ENCODE peak calls at places on chromosome 16, in six cellular contexts. C is OCI-LY7, F is NB4, O is lower leg skin, G is tibial artery, L is kidney epithelial cell. J is an unnamed sample.

GRCh38 chr16:70705056-70705455 is 19.2 kb upstream of the MTSS2 start:
- DNase-seq in C (no peak), G (no peak), L (no peak), O (no peak), F (no peak), J (no peak)

GRCh38 chr16:81275795-81276194 is 37.3 kb downstream of the BCO1 start:
- DNase-seq in C (no peak), L (no peak), G (no peak), O (no peak), F (no peak), J (no peak)

GRCh38 chr16:89491974-89492687 is 1.8 kb upstream of the ANKRD11 start:
- DNase-seq in C (no peak), O (no peak), F (no peak), L (no peak), G (no peak), J (no peak)

GRCh38 chr16:82832861-82833260 is 206.1 kb downstream of the CDH13 start:
- DNase-seq in G (no peak), C (no peak), F (no peak), L (no peak), O (no peak), J (peak)

GRCh38 chr16:85319208-85319983 is 207.1 kb upstream of the CIBAR2 start:
- DNase-seq in C (no peak), G (no peak), F (no peak), O (no peak), L (no peak), J (no peak)

GRCh38 chr16:71338632-71339031 is 19.9 kb upstream of the CALB2 start:
- DNase-seq in F (no peak), L (no peak), O (no peak), C (no peak), G (no peak), J (no peak)

GRCh38 chr16:84768798-84769177 is 51.0 kb upstream of the CRISPLD2 start:
- DNase-seq in G (no peak), O (no peak), F (no peak), C (no peak), L (no peak), J (no peak)

GRCh38 chr16:81149614-81150013 is 53.4 kb upstream of the GCSH start:
- DNase-seq in L (no peak), G (no peak), F (no peak), C (no peak), O (no peak), J (no peak)

GRCh38 chr16:85334718-85335583 is 222.7 kb upstream of the CIBAR2 start:
- DNase-seq in G (no peak), F (no peak), C (peak), L (no peak), O (no peak), J (no peak)

GRCh38 chr16:82783933-82784566 is 157.3 kb downstream of the CDH13 start:
- DNase-seq in O (no peak), G (no peak), L (no peak), F (no peak), C (no peak), J (no peak)

GRCh38 chr16:86044241-86044671 is 145.3 kb downstream of the IRF8 start:
- DNase-seq in O (no peak), C (peak), F (peak), L (no peak), G (peak), J (peak)

GRCh38 chr16:50842589-50842988 is 100.7 kb downstream of the CYLD start:
- DNase-seq in L (no peak), C (no peak), F (peak), G (no peak), O (no peak), J (no peak)

GRCh38 chr16:69424935-69425784 is 741 bp downstream of the CYB5B start:
- DNase-seq in L (no peak), C (peak), O (no peak), F (peak), G (no peak), J (no peak)

GRCh38 chr16:80230328-80231117 is 310.3 kb upstream of the DYNLRB2 start:
- DNase-seq in O (no peak), L (no peak), F (no peak), C (no peak), G (no peak), J (no peak)

GRCh38 chr16:75306102-75306762 is 54.8 kb upstream of the BCAR1 start:
- DNase-seq in O (no peak), L (peak), C (no peak), G (no peak), F (no peak), J (no peak)

GRCh38 chr16:77885596-77886295 is 97.4 kb downstream of the VAT1L start:
- DNase-seq in L (no peak), G (no peak), O (no peak), F (no peak), C (no peak), J (no peak)

GRCh38 chr16:23256440-23256839 is 45.7 kb upstream of the SCNN1B start:
- DNase-seq in G (no peak), L (no peak), O (no peak), F (no peak), C (no peak), J (no peak)

GRCh38 chr16:12976936-12977335 is 75.5 kb downstream of the SHISA9 start:
- DNase-seq in G (no peak), O (no peak), F (no peak), C (no peak), L (peak), J (no peak)

GRCh38 chr16:79053577-79053976 is 547.0 kb downstream of the MAF start:
- DNase-seq in F (no peak), G (no peak), L (no peak), O (no peak), C (no peak), J (no peak)

GRCh38 chr16:68490829-68491575 is 42.7 kb upstream of the SMPD3 start:
- DNase-seq in F (no peak), L (peak), G (no peak), C (peak), O (peak), J (no peak)

GRCh38 chr16:88977028-88977844 is at the start of gene CBFA2T3:
- DNase-seq in C (peak), L (no peak), G (peak), O (peak), F (peak), J (no peak)

GRCh38 chr16:85575910-85576309 is 37.2 kb upstream of the GSE1 start:
- DNase-seq in C (no peak), O (no peak), L (no peak), G (no peak), F (no peak), J (no peak)

GRCh38 chr16:4244254-4244812 is 2.5 kb upstream of the SRL start:
- DNase-seq in O (no peak), G (no peak), L (no peak), F (peak), C (no peak), J (no peak)

GRCh38 chr16:71895679-71896385 is 501 bp downstream of the IST1 start:
- DNase-seq in C (peak), F (peak), G (no peak), O (peak), L (no peak), J (no peak)

GRCh38 chr16:69131749-69132423 is 502 bp downstream of the CHTF8 start:
- DNase-seq in C (peak), G (peak), O (peak), F (peak), L (no peak), J (peak)

GRCh38 chr16:84718-85452 is 6.9 kb downstream of the MPG start:
- DNase-seq in C (peak), F (peak), L (peak), G (peak), O (peak), J (peak)

DNA sequence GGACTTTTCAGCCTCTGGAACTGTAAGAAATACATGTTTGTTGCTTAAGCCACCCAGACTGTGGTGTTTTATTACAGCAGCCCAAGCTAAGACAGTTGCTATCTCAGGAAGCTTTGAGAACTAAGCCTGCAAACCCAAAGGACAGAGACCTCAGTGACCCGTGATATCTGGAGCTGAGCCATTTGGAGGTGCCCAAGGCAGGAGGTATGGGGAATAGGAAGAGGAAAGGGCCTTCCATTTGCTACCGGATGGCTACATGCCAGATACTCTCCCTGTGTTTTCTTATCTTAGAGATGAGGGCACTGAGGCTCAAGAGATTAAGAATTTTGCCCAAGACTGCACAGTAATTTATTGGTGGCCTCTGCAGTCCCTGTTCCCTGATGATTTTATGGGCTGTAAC is 622.1 kb upstream of the CDH5 start:
- DNase-seq in F (no peak), C (no peak), O (no peak), G (no peak), L (no peak), J (no peak)
- TF ChIP-seq CTCF in F (no peak), C (no peak), O (no peak), G (no peak), L (no peak), J (no peak)

GRCh38 chr16:57759541-57760356 is 24.2 kb downstream of the KATNB1 start:
- DNase-seq in C (no peak), O (no peak), F (no peak), G (no peak), L (no peak), J (no peak)
- TF ChIP-seq CTCF in C (no peak), O (no peak), F (no peak), G (no peak), L (no peak), J (no peak)

DNA sequence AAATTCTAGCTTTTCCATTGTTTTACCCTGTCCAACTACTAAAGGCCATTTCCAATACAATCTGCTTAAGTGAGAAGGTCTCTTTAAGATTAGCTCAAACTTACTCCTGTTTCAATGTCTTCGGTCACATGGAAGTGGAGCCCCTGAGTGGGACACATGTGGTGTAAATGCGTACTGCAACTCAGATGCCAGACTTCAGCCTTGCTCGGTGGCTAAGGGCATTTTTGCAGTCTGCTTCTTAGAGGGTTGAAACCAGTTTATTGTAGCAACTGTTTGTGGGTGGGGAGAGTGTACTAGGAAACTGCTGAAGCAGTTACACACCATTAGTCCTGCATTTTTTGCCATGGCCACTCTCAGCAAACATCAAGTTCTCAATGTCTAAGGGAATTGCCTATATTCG is 140.6 kb downstream of the PARN start:
- DNase-seq in G (no peak), F (peak), O (no peak), L (peak), C (peak), J (no peak)
- TF ChIP-seq CTCF in G (no peak), F (peak), O (no peak), L (peak), C (peak), J (no peak)

GRCh38 chr16:28537964-28538732 is 626 bp downstream of the NUPR1 start:
- DNase-seq in C (no peak), L (no peak), G (no peak), F (no peak), O (no peak), J (no peak)

GRCh38 chr16:28537076-28537475 is 1.7 kb downstream of the NUPR1 start:
- DNase-seq in L (no peak), F (no peak), G (no peak), O (peak), C (no peak), J (no peak)

GRCh38 chr16:28543072-28543471 is 4.3 kb upstream of the NUPR1 start:
- DNase-seq in C (peak), G (peak), F (peak), O (peak), L (no peak), J (no peak)

GRCh38 chr16:28534542-28535373 is 4.0 kb downstream of the NUPR1 start:
- DNase-seq in L (no peak), F (peak), G (peak), C (no peak), O (peak), J (peak)

GRCh38 chr16:28538733-28539596 is at the start of gene NUPR1:
- DNase-seq in F (no peak), L (no peak), G (peak), C (no peak), O (peak), J (peak)
- TF ChIP-seq CTCF in F (no peak), L (no peak), G (no peak), C (no peak), O (no peak), J (no peak)

GRCh38 chr16:11211977-11212818 is 43.8 kb downstream of the SOCS1 start:
- DNase-seq in L (no peak), C (no peak), F (no peak), G (no peak), O (no peak), J (no peak)

GRCh38 chr16:11213373-11213772 is 42.6 kb downstream of the SOCS1 start:
- DNase-seq in C (no peak), L (no peak), O (no peak), F (no peak), G (no peak), J (no peak)

GRCh38 chr16:11212819-11213196 is 43.2 kb downstream of the SOCS1 start:
- DNase-seq in O (no peak), L (no peak), F (peak), C (no peak), G (no peak), J (no peak)

GRCh38 chr16:11210260-11210659 is 45.7 kb downstream of the SOCS1 start:
- DNase-seq in G (no peak), F (peak), L (no peak), O (no peak), C (no peak), J (no peak)

DNA sequence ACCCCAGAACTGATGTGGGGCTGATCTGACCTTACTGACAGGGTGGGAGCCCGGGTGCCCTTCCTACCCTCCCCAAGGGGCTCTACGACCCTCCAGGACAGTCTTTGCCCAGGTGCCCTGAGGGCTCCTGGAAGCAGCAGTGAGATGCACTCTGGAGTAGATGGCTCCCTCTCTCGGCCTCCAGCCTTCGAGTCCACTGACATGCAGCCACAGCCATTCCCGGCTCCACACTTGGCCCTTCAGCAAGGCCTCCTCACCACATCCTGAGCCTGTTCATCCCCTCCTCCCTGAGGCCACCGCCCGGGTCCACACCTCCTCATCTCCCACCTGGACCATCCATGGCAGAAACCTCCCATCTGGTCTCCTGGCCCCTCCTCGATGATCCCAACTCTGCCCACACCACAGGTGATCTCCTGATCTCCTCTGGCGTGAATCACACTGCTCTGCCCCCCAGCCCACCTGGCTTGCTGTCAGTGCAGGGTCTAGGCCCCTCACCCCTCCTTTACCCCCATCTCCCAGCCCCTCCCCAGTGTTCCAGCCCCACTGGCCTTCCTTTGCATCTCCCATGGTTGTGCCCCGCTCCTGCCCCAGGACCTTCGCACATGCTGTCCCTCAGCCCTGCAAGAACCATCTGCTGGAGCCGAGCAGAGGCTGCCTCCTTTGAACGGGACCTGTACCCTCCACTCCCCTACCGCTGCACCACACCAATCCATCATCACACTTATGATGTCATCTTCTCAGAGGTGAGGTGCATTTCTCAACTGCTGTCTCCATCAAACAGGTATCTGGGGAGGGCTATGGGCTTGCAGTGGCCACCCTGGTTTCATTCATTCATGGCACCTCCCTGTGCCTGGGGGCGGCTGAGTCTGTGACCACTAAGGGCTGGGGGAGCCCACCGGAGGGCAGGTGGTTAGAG is 44.7 kb downstream of the SOCS1 start:
- DNase-seq in O (no peak), C (no peak), F (no peak), G (no peak), L (no peak), J (no peak)
- TF ChIP-seq CTCF in O (no peak), C (no peak), F (no peak), G (no peak), L (no peak), J (no peak)

GRCh38 chr16:27726621-27727275 is 176.8 kb downstream of the KATNIP start:
- DNase-seq in G (no peak), F (no peak), O (no peak), L (no peak), C (no peak), J (peak)
- TF ChIP-seq CTCF in G (no peak), F (no peak), O (no peak), L (no peak), C (no peak), J (no peak)

DNA sequence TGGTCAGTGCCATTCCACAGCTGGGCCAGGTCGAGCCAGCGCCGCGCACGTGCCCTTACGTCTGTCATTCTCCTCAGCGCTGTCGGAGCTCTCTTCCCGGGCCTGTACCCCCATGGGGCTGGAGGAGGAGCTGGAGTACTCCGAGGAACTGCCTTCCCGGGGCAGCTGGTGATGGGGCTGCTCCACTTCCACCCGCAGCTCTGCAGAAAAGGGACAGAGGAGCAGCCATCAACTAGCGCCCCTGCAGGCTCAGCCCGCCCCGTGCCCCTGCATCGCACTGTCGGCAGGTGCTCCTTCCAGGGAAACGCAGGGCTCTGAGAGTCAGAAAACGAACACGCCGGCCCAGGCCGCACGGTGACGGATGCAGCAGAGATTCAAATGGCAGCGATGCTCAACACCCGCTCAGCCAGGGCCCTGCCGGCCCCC is 20.9 kb downstream of the MAP1LC3B start:
- DNase-seq in G (no peak), C (no peak), L (no peak), O (no peak), F (no peak), J (no peak)
- TF ChIP-seq CTCF in G (no peak), C (no peak), L (no peak), O (no peak), F (no peak), J (no peak)

GRCh38 chr16:6573577-6573976 is 759.1 kb upstream of the RBFOX1 start:
- DNase-seq in O (no peak), C (no peak), G (no peak), F (peak), L (no peak), J (no peak)
- TF ChIP-seq CTCF in O (no peak), C (no peak), G (no peak), F (no peak), L (no peak), J (no peak)

DNA sequence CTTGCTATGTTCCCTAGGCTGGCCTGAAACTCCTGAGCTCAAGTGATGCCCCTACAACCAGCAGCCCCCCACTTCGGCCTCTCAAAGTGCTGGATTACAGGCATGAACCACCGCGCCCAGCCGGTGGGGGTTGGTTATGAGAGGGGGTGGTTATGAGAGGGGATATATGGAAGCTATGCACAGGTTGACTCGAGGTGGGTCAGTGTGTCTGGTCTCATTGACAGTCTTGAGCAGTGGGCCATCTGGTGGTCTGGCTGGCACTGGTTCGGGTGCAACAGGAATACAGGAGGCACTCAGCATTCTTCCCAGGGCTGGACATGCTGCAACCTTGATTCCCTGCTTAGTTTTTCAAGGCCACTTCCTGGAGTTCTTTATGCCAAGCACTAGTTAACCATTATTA is 5.6 kb upstream of the STX1B start:
- DNase-seq in L (no peak), F (no peak), C (peak), O (no peak), G (no peak), J (no peak)
- TF ChIP-seq CTCF in L (peak), F (no peak), C (peak), O (no peak), G (no peak), J (no peak)

J was measured in AG09319.